ENCODE peak calls at places on chromosomes 4 and X, in six cellular contexts. One of them, this sample, is unnamed. For H3K9me3, the result is how much of the 10 kb centered on the place peaks cover.

GRCh38 chrX:7334253-7334935 is 186.4 kb upstream of the PUDP start:
- DNase-seq in endothelial cell of umbilical vein: no peak
- DNase-seq in neural progenitor cell: no peak
- DNase-seq in pancreas: no peak
- DNase-seq in tibial artery: no peak
- DNase-seq in endodermal cell: no peak
- DNase-seq in this sample: no peak

GRCh38 chr4:45693746-45694145 is 430.1 kb downstream of the GABRG1 start:
- DNase-seq in endothelial cell of umbilical vein: no peak
- DNase-seq in neural progenitor cell: no peak
- DNase-seq in pancreas: no peak
- DNase-seq in tibial artery: no peak
- DNase-seq in endodermal cell: no peak
- DNase-seq in this sample: no peak

GRCh38 chr4:7857238-7857701 is 82.4 kb downstream of the AFAP1 start:
- DNase-seq in endothelial cell of umbilical vein: peak
- DNase-seq in neural progenitor cell: no peak
- DNase-seq in pancreas: no peak
- DNase-seq in tibial artery: no peak
- DNase-seq in endodermal cell: no peak
- DNase-seq in this sample: no peak

GRCh38 chr4:25031077-25031606 is 396 bp upstream of the LGI2 start:
- DNase-seq in endothelial cell of umbilical vein: no peak
- DNase-seq in neural progenitor cell: peak
- DNase-seq in pancreas: peak
- DNase-seq in tibial artery: peak
- DNase-seq in endodermal cell: peak
- DNase-seq in this sample: no peak

GRCh38 chr4:184826315-184827266 is 823 bp upstream of the ACSL1 start:
- DNase-seq in endothelial cell of umbilical vein: peak
- DNase-seq in neural progenitor cell: peak
- DNase-seq in pancreas: no peak
- DNase-seq in tibial artery: no peak
- DNase-seq in endodermal cell: no peak
- DNase-seq in this sample: no peak

GRCh38 chrX:9560219-9560618 is 95.4 kb downstream of the TBL1X start:
- DNase-seq in endothelial cell of umbilical vein: no peak
- DNase-seq in neural progenitor cell: no peak
- DNase-seq in pancreas: no peak
- DNase-seq in tibial artery: no peak
- DNase-seq in endodermal cell: no peak
- DNase-seq in this sample: no peak

GRCh38 chr4:87932718-87933136 is 42.8 kb upstream of the SPP1 start:
- DNase-seq in endothelial cell of umbilical vein: no peak
- DNase-seq in neural progenitor cell: no peak
- DNase-seq in pancreas: no peak
- DNase-seq in tibial artery: no peak
- DNase-seq in endodermal cell: peak
- DNase-seq in this sample: no peak

GRCh38 chrX:109943740-109944092 is 59.2 kb upstream of the TMEM164 start:
- DNase-seq in endothelial cell of umbilical vein: no peak
- DNase-seq in neural progenitor cell: no peak
- DNase-seq in pancreas: no peak
- DNase-seq in tibial artery: no peak
- DNase-seq in endodermal cell: no peak
- DNase-seq in this sample: no peak

GRCh38 chr4:87121332-87122065 is 98.9 kb downstream of the KLHL8 start:
- DNase-seq in endothelial cell of umbilical vein: no peak
- DNase-seq in neural progenitor cell: no peak
- DNase-seq in pancreas: no peak
- DNase-seq in tibial artery: no peak
- DNase-seq in endodermal cell: no peak
- DNase-seq in this sample: no peak

GRCh38 chr4:33061727-33062126 is 2341.6 kb downstream of the PCDH7 start:
- DNase-seq in endothelial cell of umbilical vein: no peak
- DNase-seq in neural progenitor cell: no peak
- DNase-seq in pancreas: no peak
- DNase-seq in tibial artery: no peak
- DNase-seq in endodermal cell: no peak
- DNase-seq in this sample: no peak

GRCh38 chrX:81586091-81586490 is 384.2 kb downstream of the SH3BGRL start:
- DNase-seq in endothelial cell of umbilical vein: no peak
- DNase-seq in neural progenitor cell: no peak
- DNase-seq in pancreas: no peak
- DNase-seq in tibial artery: no peak
- DNase-seq in endodermal cell: peak
- DNase-seq in this sample: no peak

GRCh38 chrX:154658957-154659356 is 5.6 kb upstream of the CTAG2 start:
- DNase-seq in endothelial cell of umbilical vein: no peak
- DNase-seq in neural progenitor cell: no peak
- DNase-seq in pancreas: no peak
- DNase-seq in tibial artery: no peak
- DNase-seq in endodermal cell: no peak
- DNase-seq in this sample: no peak
- H3K9me3 ChIP-seq in endothelial cell of umbilical vein: under half
- H3K9me3 ChIP-seq in neural progenitor cell: under half
- H3K9me3 ChIP-seq in pancreas: under half
- H3K9me3 ChIP-seq in tibial artery: under half
- H3K9me3 ChIP-seq in endodermal cell: under half
- H3K9me3 ChIP-seq in this sample: under half

GRCh38 chr4:4726051-4726450 is 133.4 kb upstream of the MSX1 start:
- DNase-seq in endothelial cell of umbilical vein: no peak
- DNase-seq in neural progenitor cell: no peak
- DNase-seq in pancreas: no peak
- DNase-seq in tibial artery: no peak
- DNase-seq in endodermal cell: peak
- DNase-seq in this sample: no peak
- TF ChIP-seq CTCF in endothelial cell of umbilical vein: peak
- TF ChIP-seq CTCF in neural progenitor cell: peak
- TF ChIP-seq CTCF in pancreas: no peak
- TF ChIP-seq CTCF in tibial artery: no peak
- TF ChIP-seq CTCF in endodermal cell: peak
- TF ChIP-seq CTCF in this sample: peak

GRCh38 chr4:159779716-159780115 is 676.8 kb downstream of the RAPGEF2 start:
- DNase-seq in endothelial cell of umbilical vein: no peak
- DNase-seq in neural progenitor cell: no peak
- DNase-seq in pancreas: no peak
- DNase-seq in tibial artery: no peak
- DNase-seq in endodermal cell: no peak
- DNase-seq in this sample: no peak
- H3K27ac ChIP-seq in endothelial cell of umbilical vein: no peak
- H3K27ac ChIP-seq in neural progenitor cell: no peak
- H3K27ac ChIP-seq in pancreas: no peak
- H3K27ac ChIP-seq in tibial artery: no peak
- H3K27ac ChIP-seq in endodermal cell: no peak
- H3K27ac ChIP-seq in this sample: no peak

GRCh38 chrX:63471004-63471403 is 119.9 kb upstream of the SPIN4 start:
- DNase-seq in endothelial cell of umbilical vein: no peak
- DNase-seq in neural progenitor cell: no peak
- DNase-seq in pancreas: no peak
- DNase-seq in tibial artery: no peak
- DNase-seq in endodermal cell: no peak
- DNase-seq in this sample: no peak
- H3K9me3 ChIP-seq in endothelial cell of umbilical vein: under half
- H3K9me3 ChIP-seq in neural progenitor cell: under half
- H3K9me3 ChIP-seq in pancreas: under half
- H3K9me3 ChIP-seq in tibial artery: under half
- H3K9me3 ChIP-seq in endodermal cell: half or more
- H3K9me3 ChIP-seq in this sample: under half

DNA sequence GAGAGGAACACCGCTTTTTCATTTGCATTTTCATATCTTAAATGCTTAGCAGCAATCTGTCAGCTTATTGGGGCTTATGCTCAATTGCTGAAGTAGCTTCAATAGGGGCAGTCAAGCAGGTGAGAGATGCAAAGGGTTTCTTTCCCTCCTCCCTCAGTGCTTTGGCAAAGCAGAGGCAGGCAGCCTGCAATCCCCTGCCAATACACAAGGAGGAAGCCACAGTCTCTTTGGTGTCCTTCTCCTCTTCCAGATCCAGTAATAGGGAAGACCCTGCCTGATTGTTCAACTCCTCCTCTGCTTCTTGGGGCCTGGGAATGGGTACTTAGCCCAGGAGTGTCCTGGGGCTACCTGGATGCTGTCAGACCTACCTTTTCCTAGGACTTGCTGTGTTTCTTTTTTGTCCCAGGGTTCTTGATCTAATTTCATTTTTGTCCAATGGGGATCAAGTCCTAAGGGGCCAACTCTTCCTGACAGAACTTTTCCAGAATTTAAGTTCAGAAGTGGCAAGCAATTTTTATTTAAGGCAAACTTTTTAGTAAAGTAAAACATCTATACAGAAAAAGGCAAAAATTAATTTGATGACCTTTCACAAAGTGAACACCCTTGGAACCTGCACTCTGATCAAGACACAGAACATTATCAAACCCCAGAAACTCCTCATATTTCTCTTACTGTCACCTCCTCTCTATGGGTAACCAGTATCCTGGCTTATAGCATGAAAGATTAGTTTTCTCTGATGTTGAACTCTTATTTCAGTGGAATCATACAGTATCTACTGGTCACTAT is 260.3 kb downstream of the PPP3CA start:
- DNase-seq in endothelial cell of umbilical vein: no peak
- DNase-seq in neural progenitor cell: peak
- DNase-seq in pancreas: no peak
- DNase-seq in tibial artery: no peak
- DNase-seq in endodermal cell: peak
- DNase-seq in this sample: no peak
- TF ChIP-seq CTCF in endothelial cell of umbilical vein: no peak
- TF ChIP-seq CTCF in neural progenitor cell: peak
- TF ChIP-seq CTCF in pancreas: no peak
- TF ChIP-seq CTCF in tibial artery: no peak
- TF ChIP-seq CTCF in endodermal cell: peak
- TF ChIP-seq CTCF in this sample: no peak

This sample was measured in heart right ventricle.